ENCODE peak calls at places on chromosomes 16 and 17, in five cellular contexts. M, G, R, Z and X are unnamed samples. For H3K27me3, the result is how much of the 10 kb centered on the place peaks cover.

GRCh38 chr16:66159987-66160386 is 206.5 kb upstream of the CDH5 start:
- DNase-seq in Z (no peak), R (no peak), M (peak), G (no peak), X (no peak)

GRCh38 chr17:81195941-81196495 is 26.7 kb downstream of the CEP131 start:
- DNase-seq in G (no peak), R (no peak), Z (no peak), M (no peak), X (no peak)

GRCh38 chr17:6551909-6552768 is 4.2 kb downstream of the PITPNM3 start:
- DNase-seq in G (no peak), R (no peak), Z (peak), M (peak), X (peak)

GRCh38 chr16:66717112-66717675 is 20.7 kb upstream of the CMTM4 start:
- DNase-seq in G (no peak), R (no peak), M (peak), Z (peak), X (no peak)

GRCh38 chr17:64028874-64029464 is 8.5 kb upstream of the ICAM2 start:
- DNase-seq in M (peak), Z (peak), G (peak), R (no peak), X (no peak)

GRCh38 chr16:3009568-3010390 is 2.9 kb upstream of the CLDN9 start:
- DNase-seq in R (no peak), M (peak), Z (peak), G (no peak), X (peak)

GRCh38 chr17:34980353-34980680 is at the start of gene LIG3:
- DNase-seq in Z (peak), M (peak), G (peak), R (peak), X (peak)

GRCh38 chr17:65918921-65919546 is 272.9 kb downstream of the CEP112 start:
- DNase-seq in R (no peak), Z (no peak), M (no peak), G (no peak), X (no peak)

GRCh38 chr17:80751460-80752368 is 207.1 kb downstream of the RPTOR start:
- DNase-seq in R (no peak), M (no peak), Z (peak), G (no peak), X (no peak)

GRCh38 chr17:43936434-43936833 is 5.8 kb downstream of the PPY start:
- DNase-seq in R (no peak), M (peak), G (no peak), Z (no peak), X (no peak)

GRCh38 chr17:4229627-4230026 is 34.2 kb downstream of the ANKFY1 start:
- DNase-seq in R (peak), M (no peak), Z (peak), G (no peak), X (no peak)

GRCh38 chr17:58264407-58265103 is 16.2 kb downstream of the MPO start:
- DNase-seq in Z (no peak), G (no peak), M (no peak), R (peak), X (no peak)

DNA sequence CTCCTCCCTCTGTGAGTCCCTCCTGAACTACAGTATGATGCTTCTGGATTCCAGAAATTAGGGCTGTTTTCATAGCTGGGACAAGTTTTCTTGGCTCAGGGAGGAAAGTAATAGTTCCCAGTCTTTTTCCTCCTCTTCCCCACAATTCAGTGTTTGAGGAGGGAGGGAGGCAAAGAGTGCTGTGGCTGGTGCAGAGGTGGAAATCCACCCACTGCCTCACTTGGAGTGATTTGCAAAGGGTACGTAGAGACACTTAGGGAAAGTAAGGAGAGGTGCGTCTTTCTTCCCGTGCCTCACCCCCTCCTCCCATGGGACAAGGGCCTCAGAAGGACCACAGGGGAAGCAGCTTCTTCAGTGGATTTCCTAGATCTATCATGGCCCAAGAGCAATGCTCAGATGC is 21.9 kb downstream of the SDK2 start:
- DNase-seq in G (no peak), R (no peak), Z (no peak), M (no peak), X (no peak)
- H3K27me3 ChIP-seq in G (under half), R (under half), Z (under half), M (half or more), X (under half)

GRCh38 chr16:87333581-87334331 is 16.6 kb upstream of the C16orf95 start:
- DNase-seq in Z (no peak), M (no peak), R (no peak), G (no peak), X (no peak)

GRCh38 chr16:87332150-87332549 is 15.0 kb upstream of the C16orf95 start:
- DNase-seq in G (no peak), Z (no peak), R (no peak), M (peak), X (peak)

GRCh38 chr16:87334611-87335305 is 17.6 kb upstream of the C16orf95 start:
- DNase-seq in R (no peak), M (no peak), Z (no peak), G (no peak), X (no peak)

GRCh38 chr16:87331241-87331801 is 14.1 kb upstream of the C16orf95 start:
- DNase-seq in Z (no peak), G (no peak), R (no peak), M (no peak), X (peak)

GRCh38 chr16:87333101-87333500 is 15.9 kb upstream of the C16orf95 start:
- DNase-seq in R (no peak), G (no peak), Z (no peak), M (no peak), X (peak)
- H3K27me3 ChIP-seq in R (under half), G (under half), Z (under half), M (under half), X (under half)

DNA sequence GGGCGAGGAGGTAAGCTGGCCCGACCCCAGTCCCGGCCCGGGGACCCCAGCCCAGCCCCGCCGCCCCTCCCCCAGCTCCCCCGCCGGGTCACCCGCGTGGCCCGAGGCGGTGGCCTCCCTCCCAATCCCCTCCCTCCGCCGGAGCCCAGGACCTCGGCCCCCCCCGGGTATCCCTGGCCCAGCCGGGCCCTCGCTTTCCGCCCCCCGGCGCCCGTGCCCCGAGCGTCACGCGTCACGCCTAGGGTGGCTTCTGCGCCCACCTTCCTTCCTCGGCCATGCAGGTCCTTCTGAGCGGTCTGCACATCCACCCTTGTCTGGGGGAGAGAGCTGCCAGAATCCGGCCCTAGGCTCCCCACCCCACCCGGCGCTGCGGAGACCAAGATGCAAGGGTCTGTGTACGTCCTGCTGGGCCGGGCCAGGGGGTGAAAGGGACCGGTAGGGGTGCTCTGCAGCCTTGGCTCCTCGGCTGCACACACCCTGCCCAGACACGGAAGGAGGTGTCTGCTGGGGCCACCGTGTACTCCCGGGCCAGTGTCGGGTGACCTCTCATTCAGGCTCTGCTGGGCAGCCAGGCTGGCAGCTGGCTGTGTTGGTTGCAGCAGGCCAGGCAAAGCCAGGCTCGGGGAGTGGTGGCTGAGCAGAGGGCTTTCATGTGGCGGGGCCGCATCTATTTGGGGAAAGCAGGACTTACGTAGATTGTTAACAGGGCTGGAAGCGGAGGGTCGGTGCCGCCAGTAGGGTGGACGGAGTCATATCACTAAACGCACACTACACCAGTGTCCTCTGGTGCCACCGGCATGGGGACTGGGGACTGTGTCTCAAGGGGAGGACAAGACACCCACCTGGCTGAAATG is 754 bp downstream of the RAB11FIP4 start:
- DNase-seq in Z (no peak), G (no peak), M (no peak), R (peak), X (no peak)
- H3K27me3 ChIP-seq in Z (half or more), G (under half), M (under half), R (under half), X (under half)

DNA sequence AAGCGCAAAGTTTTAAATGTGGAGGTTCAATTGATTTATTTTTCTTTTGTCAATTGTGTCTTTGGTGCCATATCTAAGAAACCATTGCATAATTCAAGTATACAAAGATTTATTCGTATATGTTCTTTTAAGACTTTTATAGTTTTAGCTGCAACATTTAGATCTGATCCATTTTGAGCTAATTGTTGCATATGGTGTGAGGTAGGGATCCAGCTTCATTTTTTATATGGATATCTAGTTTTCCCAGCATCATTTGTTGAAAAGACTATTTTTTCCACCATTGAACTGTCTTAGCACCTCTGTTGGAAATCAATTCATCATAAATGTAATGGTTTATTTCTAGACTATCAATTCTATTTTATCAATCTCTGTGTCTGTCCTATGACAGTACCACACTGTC is 2.1 kb upstream of the CCR7 start:
- DNase-seq in G (no peak), Z (no peak), M (no peak), R (no peak), X (no peak)
- H3K27me3 ChIP-seq in G (under half), Z (under half), M (under half), R (under half), X (under half)